ENCODE peak calls at places on chromosomes 4 and X, in five cellular contexts. F, N, A, O and U are unnamed samples.

GRCh38 chrX:72019487-72019886 is 108.8 kb downstream of the NHSL2 start:
- DNase-seq in F (no peak), N (no peak), O (no peak), A (no peak), U (no peak)

GRCh38 chrX:71315917-71316316 is 14.4 kb downstream of the ITGB1BP2 start:
- DNase-seq in O (no peak), F (peak; percentile 87), A (peak; percentile 64), N (no peak), U (no peak)

GRCh38 chr4:28373601-28374000 is 1513.0 kb downstream of the STIM2 start:
- DNase-seq in A (peak; percentile 2), F (peak; percentile 77), O (peak; percentile 75), N (no peak), U (peak; percentile 15)

GRCh38 chr4:8779371-8779988 is 92.2 kb downstream of the HMX1 start:
- DNase-seq in N (no peak), A (no peak), F (no peak), O (no peak), U (no peak)

GRCh38 chr4:183118585-183118984 is 19.5 kb downstream of the WWC2 start:
- DNase-seq in F (peak; percentile 87), A (peak; percentile 81), N (no peak), O (peak; percentile 64), U (no peak)

GRCh38 chr4:21181716-21182115 is 481.5 kb downstream of the PACRGL start:
- DNase-seq in A (no peak), O (no peak), F (no peak), N (no peak), U (no peak)

GRCh38 chr4:152385551-152385950 is 150.3 kb downstream of the FBXW7 start:
- DNase-seq in A (peak; percentile 37), F (peak; percentile 31), O (peak; percentile 22), N (no peak), U (no peak)

GRCh38 chr4:1578301-1578781 is 105.8 kb downstream of the FAM53A start:
- DNase-seq in F (no peak), N (no peak), A (no peak), O (no peak), U (no peak)

GRCh38 chr4:98996056-98996941 is 778 bp downstream of the METAP1 start:
- DNase-seq in N (no peak), A (peak; percentile 33), O (peak; percentile 52), F (peak; percentile 55), U (no peak)

GRCh38 chrX:47723689-47724088 is 64.7 kb upstream of the UXT start:
- DNase-seq in O (no peak), A (no peak), N (no peak), F (no peak), U (no peak)

GRCh38 chr4:5882947-5883346 is 9.9 kb downstream of the CRMP1 start:
- DNase-seq in F (no peak), N (no peak), A (no peak), O (peak; percentile 10), U (no peak)

GRCh38 chrX:21524008-21524407 is 134.1 kb downstream of the KLHL34 start:
- DNase-seq in O (peak; percentile 1), A (no peak), F (peak; percentile 52), N (no peak), U (no peak)

GRCh38 chr4:1871471-1872021 is 353 bp downstream of the NSD2 start:
- DNase-seq in A (no peak), F (no peak), O (no peak), N (peak; percentile 59), U (no peak)

GRCh38 chr4:91961504-91961903 is 342.3 kb upstream of the GRID2 start:
- DNase-seq in A (peak; percentile 7), N (no peak), F (peak; percentile 30), O (peak; percentile 5), U (no peak)

GRCh38 chr4:65437102-65437501 is 233.2 kb downstream of the EPHA5 start:
- DNase-seq in N (no peak), O (peak; percentile 3), A (peak; percentile 51), F (no peak), U (no peak)

GRCh38 chr4:113141901-113142346 is 92.5 kb downstream of the ANK2 start:
- DNase-seq in F (peak; percentile 43), O (no peak), A (peak; percentile 71), N (no peak), U (peak; percentile 87)

GRCh38 chr4:113869743-113870375 is 108.3 kb upstream of the CAMK2D start:
- DNase-seq in O (peak; percentile 90), F (peak; percentile 74), A (no peak), N (peak; percentile 64), U (no peak)

GRCh38 chr4:22719218-22719617 is 26.5 kb downstream of the GBA3 start:
- DNase-seq in A (no peak), F (no peak), O (no peak), N (no peak), U (no peak)

GRCh38 chrX:22155126-22155525 is 117.6 kb upstream of the CBLL2 start:
- DNase-seq in F (no peak), A (no peak), N (no peak), O (no peak), U (no peak)

GRCh38 chr4:141283563-141283962 is 62.9 kb downstream of the ZNF330 start:
- DNase-seq in O (no peak), A (no peak), F (no peak), N (no peak), U (no peak)

GRCh38 chr4:106149911-106150310 is 166.1 kb downstream of the TBCK start:
- DNase-seq in N (no peak), F (no peak), O (no peak), A (no peak), U (no peak)

GRCh38 chr4:100428051-100428450 is 89.8 kb downstream of the EMCN start:
- DNase-seq in O (peak; percentile 96), A (peak; percentile 60), F (peak; percentile 45), N (no peak), U (no peak)

GRCh38 chr4:23279377-23279988 is 586.7 kb downstream of the GBA3 start:
- DNase-seq in F (no peak), N (no peak), A (peak; percentile 13), O (peak; percentile 53), U (no peak)

GRCh38 chr4:62415256-62415655 is 1215.1 kb downstream of the ADGRL3 start:
- DNase-seq in N (no peak), F (no peak), A (no peak), O (no peak), U (no peak)

GRCh38 chr4:39004818-39005217 is 27.4 kb downstream of the TMEM156 start:
- DNase-seq in O (no peak), A (no peak), F (peak; percentile 47), N (no peak), U (no peak)

GRCh38 chrX:136528645-136529315 is 3.2 kb upstream of the VGLL1 start:
- DNase-seq in F (no peak), A (no peak), O (peak; percentile 30), N (no peak), U (no peak)

GRCh38 chrX:73562986-73563739 is at the start of gene CHIC1:
- DNase-seq in N (peak; percentile 81), F (peak; percentile 66), O (peak; percentile 59), A (peak; percentile 79), U (peak; percentile 39)

GRCh38 chr4:174907508-174907907 is 10.7 kb upstream of the ADAM29 start:
- DNase-seq in F (no peak), A (no peak), N (no peak), O (no peak), U (no peak)

GRCh38 chrX:14630724-14631123 is 101.4 kb downstream of the GLRA2 start:
- DNase-seq in O (no peak), A (no peak), N (no peak), F (no peak), U (no peak)

GRCh38 chr4:125125256-125125655 is 189.5 kb upstream of the FAT4 start:
- DNase-seq in O (no peak), A (peak; percentile 65), N (no peak), F (no peak), U (no peak)

GRCh38 chrX:5829469-5829868 is 399.2 kb downstream of the NLGN4X start:
- DNase-seq in N (no peak), F (no peak), A (no peak), O (no peak), U (no peak)

GRCh38 chr4:100429616-100430015 is 88.2 kb downstream of the EMCN start:
- DNase-seq in N (no peak), F (no peak), A (no peak), O (no peak), U (no peak)

GRCh38 chr4:185597532-185598188 is 62.4 kb upstream of the PDLIM3 start:
- DNase-seq in A (peak; percentile 89), F (peak; percentile 82), O (peak; percentile 80), N (peak; percentile 20), U (no peak)

GRCh38 chr4:182560358-182560757 is 317.2 kb downstream of the TENM3 start:
- DNase-seq in O (no peak), A (no peak), N (no peak), F (peak; percentile 76), U (no peak)

GRCh38 chr4:7971881-7972500 is 32.3 kb upstream of the AFAP1 start:
- DNase-seq in F (no peak), O (peak; percentile 58), A (no peak), N (no peak), U (no peak)

GRCh38 chr4:137065306-137065705 is 467.0 kb downstream of the PCDH18 start:
- DNase-seq in A (peak; percentile 41), O (peak; percentile 40), N (no peak), F (peak; percentile 49), U (peak; percentile 8)

GRCh38 chrX:32195611-32196010 is 1015.7 kb downstream of the DMD start:
- DNase-seq in O (no peak), N (no peak), A (no peak), F (no peak), U (no peak)

GRCh38 chr4:90240333-90240732 is 113.1 kb downstream of the CCSER1 start:
- DNase-seq in A (no peak), O (no peak), F (no peak), N (no peak), U (no peak)

GRCh38 chr4:129278868-129279267 is 182.9 kb downstream of the C4orf33 start:
- DNase-seq in N (no peak), F (no peak), O (no peak), A (no peak), U (no peak)